ENCODE peak calls at places on chromosomes 11 and 22, in seven cellular contexts. U, H, K, A, Q, T and O are unnamed samples.

GRCh38 chr11:77299528-77299993 is 1.9 kb downstream of the GDPD4 start:
- DNase-seq in A (no peak), U (peak; percentile 46), H (no peak), Q (no peak), T (no peak), K (peak; percentile 60), O (no peak)

GRCh38 chr11:59582006-59582405 is 33.6 kb downstream of the OSBP start:
- DNase-seq in T (no peak), Q (no peak), A (no peak), H (no peak), U (no peak), K (no peak), O (no peak)

GRCh38 chr11:12076840-12077534 is 33.4 kb upstream of the MICAL2 start:
- DNase-seq in A (no peak), Q (no peak), H (no peak), K (peak; percentile 90), T (no peak), U (no peak), O (no peak)

GRCh38 chr22:31968022-31968421 is 23.7 kb downstream of the YWHAH start:
- DNase-seq in A (no peak), T (no peak), K (no peak), Q (no peak), H (no peak), U (no peak), O (no peak)

GRCh38 chr22:30667092-30667485 is 586 bp downstream of the DUSP18 start:
- DNase-seq in U (peak; percentile 3), A (peak; percentile 14), K (peak; percentile 18), Q (no peak), H (no peak), T (no peak), O (no peak)

GRCh38 chr11:36376315-36376887 is 80.3 kb downstream of the PRR5L start:
- DNase-seq in A (peak; percentile 18), K (peak; percentile 46), U (no peak), Q (peak; percentile 83), H (no peak), T (no peak), O (no peak)

GRCh38 chr11:43997022-43997665 is 50.6 kb upstream of the ACCSL start:
- DNase-seq in A (no peak), K (no peak), Q (no peak), U (no peak), H (no peak), T (no peak), O (no peak)

GRCh38 chr22:31229402-31230140 is 17.5 kb downstream of the LIMK2 start:
- DNase-seq in U (no peak), A (peak; percentile 61), Q (no peak), T (no peak), H (no peak), K (peak; percentile 65), O (no peak)

GRCh38 chr11:15289718-15290117 is 175.0 kb downstream of the INSC start:
- DNase-seq in Q (no peak), A (no peak), H (no peak), K (no peak), T (no peak), U (no peak), O (no peak)

GRCh38 chr11:68037481-68038225 is 1.2 kb upstream of the TCIRG1 start:
- DNase-seq in Q (peak; percentile 51), U (no peak), T (no peak), A (peak; percentile 74), H (no peak), K (no peak), O (no peak)

GRCh38 chr22:17952273-17952801 is 72.0 kb downstream of the MICAL3 start:
- DNase-seq in U (no peak), Q (peak; percentile 67), K (no peak), T (no peak), A (no peak), H (no peak), O (no peak)

GRCh38 chr11:34358258-34358665 is 452 bp upstream of the ABTB2 start:
- DNase-seq in A (peak; percentile 56), U (peak; percentile 65), K (peak; percentile 62), Q (peak; percentile 85), H (no peak), T (peak; percentile 43), O (no peak)

GRCh38 chr22:35570686-35571194 is 30.1 kb downstream of the RASD2 start:
- DNase-seq in A (no peak), T (no peak), H (no peak), Q (no peak), K (no peak), U (no peak), O (no peak)

GRCh38 chr11:76783901-76784813 is 1.0 kb downstream of the TSKU start:
- DNase-seq in U (peak; percentile 55), K (peak; percentile 87), A (peak; percentile 53), T (no peak), H (no peak), Q (peak; percentile 72), O (no peak)

GRCh38 chr11:73376803-73377629 is 817 bp downstream of the RELT start:
- DNase-seq in Q (peak; percentile 81), A (peak; percentile 31), T (no peak), K (peak; percentile 84), U (peak; percentile 40), H (peak; percentile 39), O (peak; percentile 55)

GRCh38 chr22:50071432-50072166 is 13.5 kb upstream of the TTLL8 start:
- DNase-seq in T (no peak), K (no peak), A (no peak), H (no peak), Q (peak; percentile 27), U (no peak), O (no peak)

GRCh38 chr11:61961570-61962212 is 5.7 kb downstream of the FTH1 start:
- DNase-seq in U (no peak), K (peak; percentile 56), A (peak; percentile 53), Q (no peak), H (no peak), T (peak; percentile 78), O (peak; percentile 59)

GRCh38 chr22:49307870-49308269 is 519.8 kb downstream of the BRD1 start:
- DNase-seq in K (no peak), Q (no peak), A (peak; percentile 2), T (no peak), U (no peak), H (no peak), O (no peak)

GRCh38 chr11:93017821-93018690 is 48.6 kb downstream of the MTNR1B start:
- DNase-seq in K (peak; percentile 59), H (no peak), T (no peak), Q (no peak), A (no peak), U (no peak), O (no peak)

GRCh38 chr11:65868076-65868667 is 4.4 kb downstream of the EFEMP2 start:
- DNase-seq in U (no peak), Q (peak; percentile 51), H (no peak), T (no peak), A (no peak), K (no peak), O (no peak)

GRCh38 chr11:119100960-119101349 is 698 bp downstream of the DPAGT1 start:
- DNase-seq in H (no peak), K (no peak), T (no peak), Q (no peak), A (no peak), U (no peak), O (no peak)

GRCh38 chr11:92332986-92333385 is 108.4 kb downstream of the FAT3 start:
- DNase-seq in Q (no peak), K (peak; percentile 47), T (no peak), H (no peak), A (no peak), U (no peak), O (no peak)

GRCh38 chr22:45218974-45219373 is 21.7 kb downstream of the KIAA0930 start:
- DNase-seq in Q (no peak), T (no peak), A (no peak), U (no peak), H (no peak), K (no peak), O (no peak)

GRCh38 chr11:131486937-131487336 is 116.5 kb downstream of the NTM start:
- DNase-seq in Q (no peak), H (no peak), T (no peak), U (no peak), A (no peak), K (no peak), O (no peak)

GRCh38 chr11:44190883-44191230 is 95.4 kb downstream of the EXT2 start:
- DNase-seq in K (no peak), Q (no peak), A (no peak), T (no peak), H (no peak), U (no peak), O (no peak)

GRCh38 chr11:134379241-134379640 is 32.8 kb downstream of the B3GAT1 start:
- DNase-seq in Q (no peak), K (no peak), T (no peak), H (no peak), A (no peak), U (no peak), O (no peak)